ENCODE peak calls at places on chromosomes 13 and 19, in nine cellular contexts. One of them, this sample, is unnamed.
A peak's percentile ranks its signal among the peaks of the same experiment; 100 is the strongest.

GRCh38 chr19:29211562-29212416 is 1.2 kb downstream of the UQCRFS1 start:
- DNase-seq in kidney: no peak
- DNase-seq in fibroblast of pulmonary artery: peak; percentile 27
- DNase-seq in uterus: no peak
- DNase-seq in psoas muscle: no peak
- DNase-seq in GM12865: peak; percentile 28
- DNase-seq in cardiac fibroblast: peak; percentile 17
- DNase-seq in epithelial cell of esophagus: peak; percentile 29
- DNase-seq in HepG2: peak; percentile 7
- DNase-seq in this sample: peak; percentile 29

GRCh38 chr19:57560049-57560491 is 407 bp upstream of the ZNF550 start:
- DNase-seq in cardiac fibroblast: peak; percentile 63
- DNase-seq in GM12865: no peak
- DNase-seq in uterus: no peak
- DNase-seq in HepG2: no peak
- DNase-seq in kidney: peak; percentile 68
- DNase-seq in epithelial cell of esophagus: peak; percentile 67
- DNase-seq in fibroblast of pulmonary artery: peak; percentile 72
- DNase-seq in psoas muscle: peak; percentile 60
- DNase-seq in this sample: no peak

GRCh38 chr19:17538684-17539287 is 16.7 kb upstream of the COLGALT1 start:
- DNase-seq in uterus: no peak
- DNase-seq in fibroblast of pulmonary artery: no peak
- DNase-seq in kidney: peak; percentile 52
- DNase-seq in psoas muscle: no peak
- DNase-seq in cardiac fibroblast: no peak
- DNase-seq in GM12865: peak; percentile 39
- DNase-seq in HepG2: no peak
- DNase-seq in epithelial cell of esophagus: no peak
- DNase-seq in this sample: no peak

GRCh38 chr19:18013621-18014111 is 5.7 kb downstream of the ARRDC2 start:
- DNase-seq in uterus: no peak
- DNase-seq in psoas muscle: peak; percentile 84
- DNase-seq in HepG2: peak; percentile 95
- DNase-seq in GM12865: no peak
- DNase-seq in kidney: no peak
- DNase-seq in epithelial cell of esophagus: no peak
- DNase-seq in cardiac fibroblast: no peak
- DNase-seq in fibroblast of pulmonary artery: no peak
- DNase-seq in this sample: peak; percentile 79

GRCh38 chr19:6065685-6066365 is 44.5 kb downstream of the RFX2 start:
- DNase-seq in cardiac fibroblast: peak; percentile 58
- DNase-seq in HepG2: peak; percentile 87
- DNase-seq in fibroblast of pulmonary artery: peak; percentile 60
- DNase-seq in epithelial cell of esophagus: peak; percentile 41
- DNase-seq in uterus: peak; percentile 83
- DNase-seq in kidney: peak; percentile 68
- DNase-seq in psoas muscle: no peak
- DNase-seq in GM12865: no peak
- DNase-seq in this sample: peak; percentile 73

GRCh38 chr13:48595330-48596127 is 58.2 kb upstream of the CYSLTR2 start:
- DNase-seq in HepG2: peak; percentile 79
- DNase-seq in kidney: no peak
- DNase-seq in uterus: peak; percentile 38
- DNase-seq in fibroblast of pulmonary artery: peak; percentile 92
- DNase-seq in GM12865: peak; percentile 79
- DNase-seq in psoas muscle: no peak
- DNase-seq in cardiac fibroblast: peak; percentile 90
- DNase-seq in epithelial cell of esophagus: peak; percentile 81
- DNase-seq in this sample: peak; percentile 87

GRCh38 chr13:50357586-50358118 is 342.4 kb downstream of the KCNRG start:
- DNase-seq in fibroblast of pulmonary artery: peak; percentile 84
- DNase-seq in uterus: peak; percentile 70
- DNase-seq in psoas muscle: no peak
- DNase-seq in HepG2: no peak
- DNase-seq in kidney: no peak
- DNase-seq in epithelial cell of esophagus: peak; percentile 96
- DNase-seq in cardiac fibroblast: peak; percentile 67
- DNase-seq in GM12865: no peak
- DNase-seq in this sample: peak; percentile 13

GRCh38 chr13:30898721-30899188 is 7.3 kb upstream of the MEDAG start:
- DNase-seq in GM12865: no peak
- DNase-seq in psoas muscle: no peak
- DNase-seq in uterus: no peak
- DNase-seq in kidney: no peak
- DNase-seq in HepG2: peak; percentile 72
- DNase-seq in cardiac fibroblast: peak; percentile 97
- DNase-seq in fibroblast of pulmonary artery: peak; percentile 98
- DNase-seq in epithelial cell of esophagus: peak; percentile 57
- DNase-seq in this sample: no peak

GRCh38 chr13:38686635-38687245 is at the start of gene FREM2:
- DNase-seq in uterus: peak; percentile 15
- DNase-seq in epithelial cell of esophagus: peak; percentile 76
- DNase-seq in kidney: peak; percentile 85
- DNase-seq in HepG2: no peak
- DNase-seq in GM12865: no peak
- DNase-seq in fibroblast of pulmonary artery: peak; percentile 9
- DNase-seq in psoas muscle: peak; percentile 66
- DNase-seq in cardiac fibroblast: no peak
- DNase-seq in this sample: peak; percentile 67

GRCh38 chr13:111460548-111461444 is 140.4 kb downstream of the TEX29 start:
- DNase-seq in HepG2: peak; percentile 15
- DNase-seq in kidney: no peak
- DNase-seq in cardiac fibroblast: peak; percentile 43
- DNase-seq in uterus: peak; percentile 28
- DNase-seq in GM12865: peak; percentile 12
- DNase-seq in epithelial cell of esophagus: peak; percentile 1
- DNase-seq in psoas muscle: no peak
- DNase-seq in fibroblast of pulmonary artery: peak; percentile 42
- DNase-seq in this sample: peak; percentile 20

GRCh38 chr19:29548483-29549085 is 22.8 kb downstream of the VSTM2B start:
- DNase-seq in GM12865: no peak
- DNase-seq in psoas muscle: no peak
- DNase-seq in epithelial cell of esophagus: no peak
- DNase-seq in HepG2: no peak
- DNase-seq in uterus: no peak
- DNase-seq in kidney: no peak
- DNase-seq in cardiac fibroblast: no peak
- DNase-seq in fibroblast of pulmonary artery: no peak
- DNase-seq in this sample: no peak

GRCh38 chr13:106533940-106534843 is 1.3 kb downstream of the EFNB2 start:
- DNase-seq in fibroblast of pulmonary artery: peak; percentile 69
- DNase-seq in kidney: peak; percentile 81
- DNase-seq in uterus: peak; percentile 47
- DNase-seq in epithelial cell of esophagus: peak; percentile 60
- DNase-seq in GM12865: peak; percentile 12
- DNase-seq in psoas muscle: peak; percentile 61
- DNase-seq in cardiac fibroblast: peak; percentile 63
- DNase-seq in HepG2: no peak
- DNase-seq in this sample: peak; percentile 60

DNA sequence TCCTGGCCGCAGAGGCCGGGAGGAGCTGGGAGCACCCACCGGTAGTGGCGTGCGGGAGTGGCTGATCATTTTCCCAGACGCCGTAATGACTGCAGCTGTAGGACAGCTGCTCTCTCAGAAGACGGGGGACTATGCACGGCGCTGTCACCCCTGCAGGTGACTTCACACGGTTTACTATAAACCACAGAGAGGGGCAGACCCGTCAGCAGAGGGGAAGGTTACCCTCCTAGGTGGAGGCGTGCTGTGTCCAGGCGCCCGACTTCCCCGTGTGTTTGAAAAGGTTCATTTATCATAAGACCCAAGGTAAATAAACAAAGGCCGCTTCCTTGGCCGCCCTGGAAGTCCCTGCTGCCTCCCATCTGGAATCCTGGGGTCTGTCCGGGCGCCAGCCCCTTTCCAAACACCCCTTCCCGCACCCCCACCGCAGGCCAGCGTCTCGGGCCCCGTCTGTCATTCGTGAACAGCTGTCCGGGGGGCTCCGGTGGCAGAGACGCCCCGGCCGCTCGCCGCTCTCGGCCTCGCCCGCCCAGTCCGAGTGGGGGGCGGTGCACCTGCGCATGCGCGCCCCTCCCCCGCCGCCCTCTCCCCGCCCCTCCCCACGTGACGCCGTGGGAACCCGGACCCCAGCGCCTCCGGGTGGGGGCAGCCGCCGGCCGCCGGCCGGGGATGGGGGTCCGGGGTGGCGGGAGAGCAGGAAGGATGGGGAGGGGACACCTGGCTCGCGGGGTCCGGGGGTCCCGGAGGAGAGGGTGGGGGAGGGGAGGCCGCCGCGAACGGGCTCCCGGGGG is 915 bp downstream of the SHC2 start:
- DNase-seq in fibroblast of pulmonary artery: peak; percentile 18
- DNase-seq in cardiac fibroblast: peak; percentile 20
- DNase-seq in uterus: peak; percentile 77
- DNase-seq in psoas muscle: peak; percentile 79
- DNase-seq in GM12865: no peak
- DNase-seq in HepG2: peak; percentile 59
- DNase-seq in epithelial cell of esophagus: no peak
- DNase-seq in kidney: peak; percentile 89
- DNase-seq in this sample: peak; percentile 67
- H3K4me3 ChIP-seq in fibroblast of pulmonary artery: peak overlapping the region; percentile 53
- H3K4me3 ChIP-seq in cardiac fibroblast: peak overlapping the region; percentile 45
- H3K4me3 ChIP-seq in uterus: peak overlapping the region; percentile 85
- H3K4me3 ChIP-seq in psoas muscle: peak overlapping the region; percentile 73
- H3K4me3 ChIP-seq in GM12865: no peak overlapping the region
- H3K4me3 ChIP-seq in HepG2: peak overlapping the region; percentile 84
- H3K4me3 ChIP-seq in epithelial cell of esophagus: peak overlapping the region; percentile 44
- H3K4me3 ChIP-seq in kidney: peak overlapping the region; percentile 42
- H3K4me3 ChIP-seq in this sample: peak overlapping the region; percentile 52

GRCh38 chr19:47663435-47663910 is 49.7 kb upstream of the EHD2 start:
- DNase-seq in fibroblast of pulmonary artery: peak; percentile 90
- DNase-seq in psoas muscle: no peak
- DNase-seq in cardiac fibroblast: peak; percentile 88
- DNase-seq in GM12865: no peak
- DNase-seq in kidney: no peak
- DNase-seq in HepG2: peak; percentile 14
- DNase-seq in uterus: no peak
- DNase-seq in epithelial cell of esophagus: peak; percentile 89
- DNase-seq in this sample: peak; percentile 11
- H3K4me3 ChIP-seq in fibroblast of pulmonary artery: no peak overlapping the region
- H3K4me3 ChIP-seq in psoas muscle: peak overlapping the region; percentile 30
- H3K4me3 ChIP-seq in cardiac fibroblast: peak overlapping the region; percentile 9
- H3K4me3 ChIP-seq in GM12865: no peak overlapping the region
- H3K4me3 ChIP-seq in kidney: no peak overlapping the region
- H3K4me3 ChIP-seq in HepG2: no peak overlapping the region
- H3K4me3 ChIP-seq in uterus: no peak overlapping the region
- H3K4me3 ChIP-seq in epithelial cell of esophagus: no peak overlapping the region
- H3K4me3 ChIP-seq in this sample: no peak overlapping the region

GRCh38 chr19:32676895-32677359 is 1.3 kb downstream of the RGS9BP start:
- DNase-seq in kidney: peak; percentile 73
- DNase-seq in epithelial cell of esophagus: no peak
- DNase-seq in uterus: no peak
- DNase-seq in psoas muscle: peak; percentile 56
- DNase-seq in HepG2: no peak
- DNase-seq in fibroblast of pulmonary artery: no peak
- DNase-seq in GM12865: no peak
- DNase-seq in cardiac fibroblast: no peak
- DNase-seq in this sample: no peak
- H3K4me3 ChIP-seq in kidney: peak overlapping the region; percentile 40
- H3K4me3 ChIP-seq in epithelial cell of esophagus: no peak overlapping the region
- H3K4me3 ChIP-seq in uterus: no peak overlapping the region
- H3K4me3 ChIP-seq in psoas muscle: peak overlapping the region; percentile 99
- H3K4me3 ChIP-seq in HepG2: peak overlapping the region; percentile 5
- H3K4me3 ChIP-seq in fibroblast of pulmonary artery: no peak overlapping the region
- H3K4me3 ChIP-seq in GM12865: no peak overlapping the region
- H3K4me3 ChIP-seq in cardiac fibroblast: no peak overlapping the region
- H3K4me3 ChIP-seq in this sample: no peak overlapping the region

DNA sequence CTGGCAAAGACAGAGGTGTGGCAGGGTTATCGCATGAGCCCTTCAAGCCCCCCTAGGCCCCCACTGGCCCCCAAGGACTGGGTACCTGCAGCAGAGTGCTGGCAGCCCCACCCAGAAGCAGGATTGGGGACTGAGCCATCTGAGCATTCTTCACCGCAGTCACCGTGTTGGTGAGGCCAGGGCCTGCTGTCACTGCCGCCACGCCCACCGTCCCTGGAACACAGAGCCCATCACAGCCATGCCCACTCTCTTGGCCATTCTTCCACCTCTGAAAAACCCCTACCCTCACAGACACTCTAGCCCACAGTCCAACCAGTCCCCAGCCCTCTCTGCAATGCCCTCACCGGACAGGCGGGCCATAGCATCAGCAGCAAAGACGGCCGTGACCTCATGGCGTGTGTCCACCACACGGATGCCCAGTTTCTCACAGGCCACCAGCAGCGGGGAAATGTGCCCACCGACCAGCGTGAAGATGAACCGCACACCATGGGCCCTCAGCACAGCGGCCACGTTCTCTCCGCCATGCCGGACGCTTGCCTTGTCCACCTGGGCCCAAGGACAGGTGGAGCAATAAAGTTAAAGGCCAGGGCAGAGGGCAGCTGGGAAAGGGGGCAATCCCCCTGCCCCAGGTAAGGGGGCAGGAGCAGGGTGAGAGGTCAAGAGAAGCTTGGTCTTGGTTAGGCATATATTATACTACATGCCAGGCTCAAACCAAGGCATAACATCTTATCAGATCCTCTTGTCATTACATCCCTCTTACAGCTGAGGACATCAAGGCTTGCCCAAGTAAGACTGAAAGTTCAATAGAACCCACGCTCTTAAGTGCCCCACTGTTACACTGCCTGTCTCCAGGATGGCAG is 16.1 kb downstream of the SYDE1 start:
- DNase-seq in psoas muscle: no peak
- DNase-seq in kidney: no peak
- DNase-seq in HepG2: no peak
- DNase-seq in GM12865: no peak
- DNase-seq in uterus: no peak
- DNase-seq in cardiac fibroblast: no peak
- DNase-seq in epithelial cell of esophagus: no peak
- DNase-seq in fibroblast of pulmonary artery: no peak
- DNase-seq in this sample: no peak
- H3K4me3 ChIP-seq in psoas muscle: no peak overlapping the region
- H3K4me3 ChIP-seq in kidney: no peak overlapping the region
- H3K4me3 ChIP-seq in HepG2: peak overlapping the region; percentile 89
- H3K4me3 ChIP-seq in GM12865: no peak overlapping the region
- H3K4me3 ChIP-seq in uterus: no peak overlapping the region
- H3K4me3 ChIP-seq in cardiac fibroblast: no peak overlapping the region
- H3K4me3 ChIP-seq in epithelial cell of esophagus: no peak overlapping the region
- H3K4me3 ChIP-seq in fibroblast of pulmonary artery: no peak overlapping the region
- H3K4me3 ChIP-seq in this sample: no peak overlapping the region